ENCODE peak calls at places on chromosomes 11 and 22, in ten cellular contexts. A, O, D, V, L, P, E, M, W and H are unnamed samples.
A peak's percentile ranks its signal among the peaks of the same experiment; 100 is the strongest.

GRCh38 chr11:33040127-33040861 is 922 bp downstream of the TCP11L1 start:
- DNase-seq in A (no peak), E (no peak), V (no peak), O (peak; percentile 48), D (no peak), L (peak; percentile 21), P (no peak), M (no peak), W (no peak), H (peak; percentile 40)

GRCh38 chr11:132008872-132009271 is 638.5 kb downstream of the NTM start:
- DNase-seq in O (no peak), V (no peak), L (no peak), P (no peak), W (no peak), A (no peak), M (no peak), E (no peak), D (no peak), H (no peak)

GRCh38 chr22:36569999-36570398 is 41.0 kb upstream of the EIF3D start:
- DNase-seq in A (no peak), D (no peak), O (peak; percentile 36), E (peak; percentile 30), L (peak; percentile 48), M (no peak), V (no peak), W (peak; percentile 56), P (no peak), H (peak; percentile 11)

GRCh38 chr11:14974723-14975587 is 2.8 kb upstream of the CALCA start:
- DNase-seq in V (no peak), A (no peak), D (peak; percentile 40), M (no peak), P (peak; percentile 55), E (peak; percentile 70), L (peak; percentile 49), O (peak; percentile 47), W (peak; percentile 39), H (peak; percentile 49)

GRCh38 chr22:36734171-36735058 is 30.9 kb upstream of the CACNG2 start:
- DNase-seq in M (no peak), L (peak; percentile 34), D (peak; percentile 33), P (no peak), O (peak; percentile 54), A (no peak), V (peak; percentile 50), W (no peak), E (peak; percentile 34), H (peak; percentile 54)

GRCh38 chr22:30078320-30079311 is 1.6 kb upstream of the HORMAD2 start:
- DNase-seq in W (no peak), V (no peak), D (no peak), M (no peak), E (no peak), A (no peak), L (no peak), P (no peak), O (no peak), H (no peak)

GRCh38 chr11:575996-576756 is at the start of gene PHRF1:
- DNase-seq in V (peak; percentile 98), E (peak; percentile 96), L (peak; percentile 97), A (peak; percentile 31), W (peak; percentile 91), P (peak; percentile 95), M (peak; percentile 56), D (peak; percentile 96), O (peak; percentile 90), H (peak; percentile 95)

GRCh38 chr11:44505591-44506054 is 59.8 kb upstream of the CD82 start:
- DNase-seq in P (no peak), L (peak; percentile 54), E (peak; percentile 50), D (peak; percentile 59), O (peak; percentile 87), W (no peak), V (no peak), M (no peak), A (no peak), H (peak; percentile 47)

GRCh38 chr22:20650294-20651207 is 123.4 kb upstream of the SERPIND1 start:
- DNase-seq in L (no peak), A (no peak), D (no peak), E (peak; percentile 10), W (no peak), M (no peak), V (no peak), O (no peak), P (no peak), H (no peak)

GRCh38 chr22:30605449-30606110 is 1.4 kb upstream of the TCN2 start:
- DNase-seq in P (peak; percentile 79), M (no peak), L (peak; percentile 61), D (peak; percentile 59), V (peak; percentile 74), E (peak; percentile 64), W (peak; percentile 63), A (no peak), O (peak; percentile 59), H (peak; percentile 45)

GRCh38 chr11:86606849-86607481 is 65.5 kb downstream of the ME3 start:
- DNase-seq in V (no peak), D (peak; percentile 49), A (no peak), L (no peak), W (no peak), O (peak; percentile 42), P (no peak), E (no peak), M (no peak), H (peak; percentile 44)

GRCh38 chr11:68854273-68854958 is 12.7 kb upstream of the CPT1A start:
- DNase-seq in M (no peak), V (no peak), P (no peak), O (no peak), W (no peak), L (no peak), E (no peak), D (no peak), A (no peak), H (no peak)
- H3K4me3 ChIP-seq in M (peak overlapping the region; percentile 7), V (peak overlapping the region; percentile 40), P (peak overlapping the region; percentile 47), O (no peak overlapping the region), W (peak overlapping the region; percentile 54), L (peak overlapping the region; percentile 34), E (peak overlapping the region; percentile 55), D (peak overlapping the region; percentile 53), A (peak overlapping the region; percentile 19), H (no peak overlapping the region)

DNA sequence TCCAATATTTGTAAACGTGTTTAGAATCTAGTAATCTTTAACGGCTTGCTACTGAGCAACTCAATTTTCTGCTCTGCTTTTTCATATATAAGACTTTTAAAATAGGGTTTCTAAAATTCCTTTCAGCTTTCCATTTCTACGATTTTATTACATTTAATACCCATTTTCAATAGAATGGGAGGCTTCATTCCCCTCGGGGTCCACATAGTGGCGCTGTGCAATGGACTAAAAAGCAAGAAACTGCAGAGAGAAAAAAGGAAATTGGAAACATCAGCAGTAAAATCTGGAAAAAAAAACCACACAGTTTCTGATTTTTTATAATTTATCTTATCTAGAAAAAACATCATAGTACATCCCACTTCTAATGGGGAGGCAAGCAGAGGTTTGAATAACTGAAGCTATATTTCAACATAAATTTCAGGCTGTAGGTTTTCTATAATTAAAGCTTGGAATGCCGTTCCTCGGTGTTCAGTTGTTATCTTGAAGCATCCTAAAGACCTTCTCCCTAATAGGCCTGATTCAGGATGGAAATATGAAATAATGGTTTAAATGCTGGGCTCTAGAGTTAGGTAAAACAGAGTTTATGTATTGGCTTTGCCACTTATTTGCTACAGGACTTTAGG is 18.7 kb upstream of the JHY start:
- DNase-seq in L (peak; percentile 64), V (no peak), M (no peak), P (peak; percentile 29), A (no peak), E (peak; percentile 62), W (peak; percentile 43), O (peak; percentile 59), D (peak; percentile 67), H (peak; percentile 68)
- TF ChIP-seq CTCF in L (peak; percentile 87), V (peak; percentile 83), M (peak; percentile 90), P (peak; percentile 77), A (peak; percentile 91), E (peak; percentile 88), W (peak; percentile 90), O (peak; percentile 95), D (peak; percentile 94), H (peak; percentile 93)

DNA sequence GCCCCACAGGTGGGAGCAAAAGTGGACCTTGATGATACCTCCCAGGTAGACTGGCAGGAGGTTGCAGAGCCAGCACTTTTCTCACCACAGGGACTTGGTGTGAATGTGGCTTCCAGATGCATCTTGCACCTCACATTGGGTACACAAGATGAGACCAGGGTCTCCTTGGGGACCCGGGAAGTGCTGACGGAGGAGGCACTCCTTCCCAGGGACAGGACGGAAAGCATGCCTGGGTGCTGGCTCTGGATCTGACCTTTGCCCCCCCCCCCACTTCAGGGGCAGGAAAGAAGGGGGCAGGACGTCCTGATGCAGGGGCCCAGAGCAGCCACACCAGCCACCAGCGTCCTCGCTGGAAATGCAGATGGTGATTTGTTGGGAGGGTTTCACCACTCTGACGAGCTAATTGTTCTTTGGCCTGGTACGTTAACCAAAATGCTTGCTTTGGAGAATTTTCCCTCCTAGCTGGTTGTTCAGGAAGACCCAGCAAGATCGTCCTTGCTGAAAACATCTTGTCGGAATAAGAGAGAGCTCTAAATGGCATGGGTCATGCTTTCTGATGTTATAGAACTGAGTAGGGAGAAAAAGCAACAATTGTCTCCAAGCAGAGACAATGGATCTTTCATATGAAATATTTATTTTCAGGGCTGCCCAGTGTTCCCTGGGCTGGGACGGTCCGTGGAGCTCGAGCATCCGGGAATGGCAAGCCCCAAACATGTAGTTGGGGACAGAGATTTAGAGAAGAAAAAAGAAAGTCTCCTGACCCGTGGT is 74.4 kb upstream of the PPARA start:
- DNase-seq in E (peak; percentile 49), M (no peak), D (no peak), W (peak; percentile 24), O (no peak), V (peak; percentile 63), A (no peak), P (no peak), L (no peak), H (peak; percentile 30)
- H3K4me3 ChIP-seq in E (peak overlapping the region; percentile 8), M (peak overlapping the region; percentile 27), D (peak overlapping the region; percentile 77), W (peak overlapping the region; percentile 90), O (peak overlapping the region; percentile 94), V (peak overlapping the region; percentile 90), A (peak overlapping the region; percentile 98), P (peak overlapping the region; percentile 8), L (no peak overlapping the region), H (peak overlapping the region; percentile 98)

DNA sequence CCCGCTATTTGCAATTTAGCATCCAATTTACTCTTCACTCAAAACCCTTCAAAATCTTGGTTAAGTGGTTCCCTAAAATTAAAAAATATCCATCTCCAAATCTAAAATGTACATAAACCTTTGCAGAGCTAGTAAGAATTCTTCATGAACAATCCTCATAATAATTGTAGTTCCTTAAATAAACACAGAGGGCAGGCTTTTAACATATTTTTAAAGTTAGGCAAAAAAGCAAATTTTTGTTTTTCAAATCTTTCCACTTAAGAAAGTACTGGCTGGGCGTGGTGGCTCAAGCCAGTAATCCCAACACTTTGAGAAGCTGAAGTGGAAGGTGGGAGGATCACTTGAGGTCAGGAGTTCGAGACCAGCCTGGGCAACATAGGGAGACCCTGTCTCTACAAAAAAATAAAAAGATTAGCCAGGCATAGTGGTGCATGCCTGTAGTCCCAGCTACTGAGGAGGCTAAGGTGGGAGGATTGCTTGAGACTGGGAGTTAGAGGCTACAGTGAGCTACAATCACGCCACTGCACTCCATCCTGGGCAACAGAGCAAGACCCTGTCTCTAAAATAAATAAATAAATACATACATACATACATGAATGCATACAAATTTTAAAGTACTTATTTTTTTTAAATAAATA is 25.1 kb upstream of the PLAAT3 start:
- DNase-seq in W (no peak), L (peak; percentile 50), D (peak; percentile 55), P (no peak), E (no peak), O (peak; percentile 56), V (no peak), A (no peak), M (no peak), H (peak; percentile 74)
- TF ChIP-seq CTCF in W (no peak), L (peak; percentile 31), D (peak; percentile 25), P (no peak), E (peak; percentile 57), O (peak; percentile 33), V (peak; percentile 42), A (peak; percentile 41), M (peak; percentile 7), H (peak; percentile 41)

GRCh38 chr11:29507381-29507780 is 509.4 kb downstream of the KCNA4 start:
- DNase-seq in M (no peak), E (no peak), A (no peak), L (no peak), P (no peak), W (no peak), D (no peak), V (no peak), O (no peak), H (no peak)
- H3K4me3 ChIP-seq in M (no peak overlapping the region), E (no peak overlapping the region), A (no peak overlapping the region), L (no peak overlapping the region), P (no peak overlapping the region), W (no peak overlapping the region), D (no peak overlapping the region), V (no peak overlapping the region), O (no peak overlapping the region), H (no peak overlapping the region)